ENCODE peak calls at places on chromosomes 4 and X, in ten cellular contexts. T is neuronal stem cell, Q is hypothalamus, Z is NCI-H1417, H is erythroblast, V is NCI-H1436, M is ureter, O is mucosa of gallbladder, N is dorsolateral prefrontal cortex, Y is Karpas-422. F is an unnamed sample.

GRCh38 chr4:97987019-97987648 is 156.1 kb downstream of the STPG2 start:
- DNase-seq in T (no peak), Q (no peak), Z (peak), H (peak), V (peak), M (no peak), O (no peak), N (no peak), Y (peak), F (no peak)

GRCh38 chrX:150365953-150366911 is 3.1 kb downstream of the MAMLD1 start:
- DNase-seq in T (peak), Q (no peak), Z (peak), H (peak), V (no peak), M (peak), O (no peak), N (no peak), Y (no peak), F (no peak)

GRCh38 chr4:79498282-79498681 is 90.3 kb upstream of the GK2 start:
- DNase-seq in T (no peak), Q (no peak), Z (no peak), H (no peak), V (no peak), M (no peak), O (no peak), N (no peak), Y (no peak), F (no peak)

GRCh38 chrX:130393451-130394074 is 8.1 kb upstream of the GPR119 start:
- DNase-seq in T (no peak), Q (peak), Z (peak), H (peak), V (peak), M (no peak), O (peak), N (peak), Y (peak), F (no peak)

GRCh38 chrX:68504237-68504636 is 5.4 kb downstream of the YIPF6 start:
- DNase-seq in T (no peak), Q (no peak), Z (no peak), H (peak), V (no peak), M (no peak), O (no peak), N (no peak), Y (no peak), F (peak)

GRCh38 chr4:40395908-40396806 is 61.0 kb downstream of the CHRNA9 start:
- DNase-seq in T (no peak), Q (no peak), Z (peak), H (no peak), V (peak), M (peak), O (peak), N (no peak), Y (no peak), F (no peak)

GRCh38 chr4:161936625-161937133 is 227.1 kb downstream of the FSTL5 start:
- DNase-seq in T (no peak), Q (no peak), Z (no peak), H (no peak), V (no peak), M (no peak), O (no peak), N (no peak), Y (no peak), F (no peak)

GRCh38 chr4:92864176-92864575 is 560.4 kb downstream of the GRID2 start:
- DNase-seq in T (no peak), Q (no peak), Z (no peak), H (no peak), V (no peak), M (no peak), O (no peak), N (no peak), Y (no peak), F (no peak)

GRCh38 chr4:182582245-182582644 is 334.9 kb downstream of the DCTD start:
- DNase-seq in T (no peak), Q (no peak), Z (no peak), H (no peak), V (no peak), M (no peak), O (no peak), N (no peak), Y (no peak), F (no peak)

GRCh38 chr4:89056953-89057398 is at the start of gene FAM13A:
- DNase-seq in T (peak), Q (peak), Z (peak), H (peak), V (peak), M (peak), O (peak), N (peak), Y (no peak), F (peak)

GRCh38 chrX:110569506-110569905 is 210.9 kb downstream of the RTL9 start:
- DNase-seq in T (no peak), Q (no peak), Z (no peak), H (no peak), V (no peak), M (no peak), O (no peak), N (no peak), Y (no peak), F (no peak)

GRCh38 chr4:86089924-86090323 is 269.9 kb downstream of the MAPK10 start:
- DNase-seq in T (no peak), Q (no peak), Z (no peak), H (peak), V (no peak), M (no peak), O (no peak), N (no peak), Y (no peak), F (no peak)

GRCh38 chrX:44872319-44872816 is 620 bp upstream of the KDM6A start:
- DNase-seq in T (no peak), Q (no peak), Z (peak), H (peak), V (no peak), M (peak), O (no peak), N (peak), Y (peak), F (no peak)

GRCh38 chr4:96598465-96598864 is 758.6 kb downstream of the PDHA2 start:
- DNase-seq in T (no peak), Q (no peak), Z (no peak), H (no peak), V (no peak), M (no peak), O (no peak), N (no peak), Y (no peak), F (no peak)

GRCh38 chr4:14269824-14270223 is 642.3 kb upstream of the BOD1L1 start:
- DNase-seq in T (no peak), Q (no peak), Z (no peak), H (no peak), V (no peak), M (no peak), O (peak), N (no peak), Y (no peak), F (no peak)

GRCh38 chr4:143437937-143438336 is 75.6 kb upstream of the SMARCA5 start:
- DNase-seq in T (no peak), Q (no peak), Z (peak), H (no peak), V (no peak), M (no peak), O (no peak), N (no peak), Y (no peak), F (no peak)

GRCh38 chr4:3638080-3638715 is 106.0 kb upstream of the LRPAP1 start:
- DNase-seq in T (no peak), Q (no peak), Z (no peak), H (no peak), V (no peak), M (no peak), O (no peak), N (no peak), Y (no peak), F (no peak)

GRCh38 chr4:53785996-53786395 is 194.7 kb upstream of the LNX1 start:
- DNase-seq in T (no peak), Q (no peak), Z (no peak), H (no peak), V (no peak), M (no peak), O (no peak), N (no peak), Y (no peak), F (no peak)

GRCh38 chr4:6177587-6178197 is 22.7 kb downstream of the JAKMIP1 start:
- DNase-seq in T (no peak), Q (no peak), Z (no peak), H (no peak), V (no peak), M (no peak), O (no peak), N (no peak), Y (peak), F (no peak)

GRCh38 chr4:2535386-2536192 is 858 bp upstream of the FAM193A start:
- DNase-seq in T (peak), Q (no peak), Z (peak), H (peak), V (no peak), M (peak), O (peak), N (peak), Y (peak), F (no peak)

GRCh38 chrX:119753639-119754257 is 4.6 kb upstream of the SOWAHD start:
- DNase-seq in T (no peak), Q (no peak), Z (peak), H (peak), V (peak), M (no peak), O (peak), N (no peak), Y (peak), F (no peak)

GRCh38 chr4:26385690-26386089 is 64.9 kb downstream of the RBPJ start:
- DNase-seq in T (no peak), Q (no peak), Z (no peak), H (peak), V (no peak), M (no peak), O (no peak), N (no peak), Y (no peak), F (no peak)

GRCh38 chr4:101621120-101621519 is 169.4 kb upstream of the BANK1 start:
- DNase-seq in T (no peak), Q (no peak), Z (no peak), H (no peak), V (no peak), M (no peak), O (no peak), N (no peak), Y (no peak), F (no peak)

GRCh38 chr4:145840162-145840768 is 98.4 kb downstream of the ZNF827 start:
- DNase-seq in T (no peak), Q (no peak), Z (peak), H (peak), V (no peak), M (no peak), O (no peak), N (no peak), Y (peak), F (no peak)

GRCh38 chrX:18995216-18995615 is 11.3 kb upstream of the PHKA2 start:
- DNase-seq in T (no peak), Q (no peak), Z (no peak), H (no peak), V (no peak), M (no peak), O (no peak), N (no peak), Y (no peak), F (no peak)

F was measured in AG04450.